ENCODE peak calls at places on chromosomes 1 and 21, in nine cellular contexts. One of them, this sample, is unnamed.

GRCh38 chr1:2306151-2306978 is 78.2 kb downstream of the SKI start:
- DNase-seq in brain microvascular endothelial cell: no peak
- DNase-seq in choroid plexus epithelial cell: no peak
- DNase-seq in cardiac muscle cell: no peak
- DNase-seq in upper lobe of right lung: no peak
- DNase-seq in GM23338: no peak
- DNase-seq in Caco-2: no peak
- DNase-seq in GM13977: no peak
- DNase-seq in glutamatergic neuron: no peak
- DNase-seq in this sample: no peak

GRCh38 chr1:2230781-2231666 is 2.9 kb downstream of the SKI start:
- DNase-seq in GM23338: peak
- DNase-seq in choroid plexus epithelial cell: no peak
- DNase-seq in brain microvascular endothelial cell: no peak
- DNase-seq in Caco-2: no peak
- DNase-seq in glutamatergic neuron: peak
- DNase-seq in upper lobe of right lung: peak
- DNase-seq in GM13977: no peak
- DNase-seq in cardiac muscle cell: no peak
- DNase-seq in this sample: no peak

GRCh38 chr1:155910621-155911121 is 478 bp downstream of the RIT1 start:
- DNase-seq in brain microvascular endothelial cell: peak
- DNase-seq in cardiac muscle cell: peak
- DNase-seq in GM23338: peak
- DNase-seq in GM13977: peak
- DNase-seq in upper lobe of right lung: no peak
- DNase-seq in Caco-2: peak
- DNase-seq in glutamatergic neuron: peak
- DNase-seq in choroid plexus epithelial cell: peak
- DNase-seq in this sample: no peak

GRCh38 chr1:63946866-63947491 is 173.2 kb downstream of the ROR1 start:
- DNase-seq in GM23338: no peak
- DNase-seq in upper lobe of right lung: no peak
- DNase-seq in Caco-2: no peak
- DNase-seq in glutamatergic neuron: no peak
- DNase-seq in brain microvascular endothelial cell: peak
- DNase-seq in choroid plexus epithelial cell: peak
- DNase-seq in GM13977: no peak
- DNase-seq in cardiac muscle cell: no peak
- DNase-seq in this sample: no peak

GRCh38 chr21:45021428-45022347 is 52.7 kb upstream of the ADARB1 start:
- DNase-seq in glutamatergic neuron: no peak
- DNase-seq in GM13977: no peak
- DNase-seq in upper lobe of right lung: no peak
- DNase-seq in cardiac muscle cell: no peak
- DNase-seq in brain microvascular endothelial cell: no peak
- DNase-seq in Caco-2: peak
- DNase-seq in GM23338: no peak
- DNase-seq in choroid plexus epithelial cell: no peak
- DNase-seq in this sample: no peak

GRCh38 chr1:86708923-86709322 is 4.5 kb downstream of the SH3GLB1 start:
- DNase-seq in Caco-2: no peak
- DNase-seq in GM23338: no peak
- DNase-seq in GM13977: no peak
- DNase-seq in choroid plexus epithelial cell: peak
- DNase-seq in brain microvascular endothelial cell: no peak
- DNase-seq in upper lobe of right lung: no peak
- DNase-seq in glutamatergic neuron: no peak
- DNase-seq in cardiac muscle cell: no peak
- DNase-seq in this sample: no peak

GRCh38 chr1:153119491-153119971 is 6.2 kb upstream of the SPRR2F start:
- DNase-seq in Caco-2: no peak
- DNase-seq in upper lobe of right lung: no peak
- DNase-seq in cardiac muscle cell: peak
- DNase-seq in brain microvascular endothelial cell: no peak
- DNase-seq in glutamatergic neuron: no peak
- DNase-seq in GM13977: no peak
- DNase-seq in GM23338: no peak
- DNase-seq in choroid plexus epithelial cell: no peak
- DNase-seq in this sample: no peak

GRCh38 chr1:17553970-17554369 is 14.5 kb downstream of the ARHGEF10L start:
- DNase-seq in brain microvascular endothelial cell: peak
- DNase-seq in choroid plexus epithelial cell: peak
- DNase-seq in Caco-2: peak
- DNase-seq in GM23338: no peak
- DNase-seq in GM13977: no peak
- DNase-seq in glutamatergic neuron: no peak
- DNase-seq in cardiac muscle cell: no peak
- DNase-seq in upper lobe of right lung: no peak
- DNase-seq in this sample: no peak

GRCh38 chr1:147892216-147892615 is 10.4 kb upstream of the GJA8 start:
- DNase-seq in upper lobe of right lung: no peak
- DNase-seq in choroid plexus epithelial cell: peak
- DNase-seq in GM13977: no peak
- DNase-seq in Caco-2: no peak
- DNase-seq in GM23338: peak
- DNase-seq in brain microvascular endothelial cell: no peak
- DNase-seq in cardiac muscle cell: peak
- DNase-seq in glutamatergic neuron: no peak
- DNase-seq in this sample: no peak

GRCh38 chr1:99445486-99445885 is 181.2 kb downstream of the PLPPR4 start:
- DNase-seq in choroid plexus epithelial cell: peak
- DNase-seq in GM13977: no peak
- DNase-seq in GM23338: no peak
- DNase-seq in upper lobe of right lung: no peak
- DNase-seq in cardiac muscle cell: no peak
- DNase-seq in brain microvascular endothelial cell: no peak
- DNase-seq in glutamatergic neuron: no peak
- DNase-seq in Caco-2: no peak
- DNase-seq in this sample: no peak

GRCh38 chr1:3413975-3414710 is 40.3 kb upstream of the ARHGEF16 start:
- DNase-seq in brain microvascular endothelial cell: no peak
- DNase-seq in GM13977: peak
- DNase-seq in cardiac muscle cell: no peak
- DNase-seq in glutamatergic neuron: no peak
- DNase-seq in GM23338: no peak
- DNase-seq in choroid plexus epithelial cell: no peak
- DNase-seq in Caco-2: no peak
- DNase-seq in upper lobe of right lung: no peak
- DNase-seq in this sample: no peak
- TF ChIP-seq CTCF in brain microvascular endothelial cell: peak
- TF ChIP-seq CTCF in GM13977: no peak
- TF ChIP-seq CTCF in cardiac muscle cell: no peak
- TF ChIP-seq CTCF in glutamatergic neuron: peak
- TF ChIP-seq CTCF in GM23338: peak
- TF ChIP-seq CTCF in choroid plexus epithelial cell: no peak
- TF ChIP-seq CTCF in Caco-2: no peak
- TF ChIP-seq CTCF in upper lobe of right lung: no peak
- TF ChIP-seq CTCF in this sample: no peak

DNA sequence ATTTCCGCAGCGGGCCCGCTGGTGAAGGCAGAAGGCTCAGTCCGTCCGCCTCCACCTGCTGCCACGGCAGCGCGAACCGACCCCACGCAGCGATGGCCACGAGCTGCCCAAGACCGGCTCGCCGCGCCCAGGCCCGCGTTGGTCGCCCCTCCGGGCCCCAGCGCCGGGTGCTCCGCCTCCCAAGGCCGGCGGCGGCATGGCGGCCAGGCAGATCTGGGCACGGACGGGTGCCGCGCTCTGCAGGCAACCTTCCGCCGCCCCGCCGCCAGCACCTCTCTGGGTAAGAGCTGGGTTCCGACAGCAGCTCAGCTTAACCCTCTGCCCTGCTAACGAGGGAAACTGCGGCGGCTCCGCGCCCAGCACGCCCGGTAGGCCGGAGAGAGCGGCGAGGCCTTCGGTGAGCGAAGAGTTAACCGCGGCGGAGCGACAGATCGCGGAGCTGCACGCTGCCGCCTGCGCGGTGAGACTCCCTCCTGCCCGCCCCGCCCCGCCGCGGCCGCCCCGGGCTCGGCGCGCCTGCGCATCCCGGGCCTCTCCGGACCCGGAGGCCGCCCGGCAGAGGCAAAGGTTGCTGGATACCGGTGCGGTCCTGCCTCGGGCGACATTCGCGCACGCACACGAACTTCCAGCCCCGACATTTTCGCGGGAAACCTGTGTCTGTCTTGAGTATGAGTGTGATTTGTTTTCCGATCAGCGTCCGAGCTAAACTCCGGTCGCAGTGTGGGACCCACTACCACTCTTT is at the start of gene C1orf53:
- DNase-seq in brain microvascular endothelial cell: peak
- DNase-seq in GM13977: peak
- DNase-seq in upper lobe of right lung: peak
- DNase-seq in glutamatergic neuron: peak
- DNase-seq in choroid plexus epithelial cell: peak
- DNase-seq in cardiac muscle cell: peak
- DNase-seq in Caco-2: peak
- DNase-seq in GM23338: peak
- DNase-seq in this sample: peak
- TF ChIP-seq CTCF in brain microvascular endothelial cell: no peak
- TF ChIP-seq CTCF in GM13977: no peak
- TF ChIP-seq CTCF in upper lobe of right lung: no peak
- TF ChIP-seq CTCF in glutamatergic neuron: no peak
- TF ChIP-seq CTCF in choroid plexus epithelial cell: no peak
- TF ChIP-seq CTCF in cardiac muscle cell: no peak
- TF ChIP-seq CTCF in Caco-2: no peak
- TF ChIP-seq CTCF in GM23338: no peak
- TF ChIP-seq CTCF in this sample: no peak

GRCh38 chr1:175824079-175824478 is 80.7 kb upstream of the TNR start:
- DNase-seq in upper lobe of right lung: no peak
- DNase-seq in glutamatergic neuron: peak
- DNase-seq in choroid plexus epithelial cell: no peak
- DNase-seq in GM23338: peak
- DNase-seq in cardiac muscle cell: peak
- DNase-seq in brain microvascular endothelial cell: no peak
- DNase-seq in Caco-2: no peak
- DNase-seq in GM13977: no peak
- DNase-seq in this sample: no peak
- TF ChIP-seq CTCF in upper lobe of right lung: peak
- TF ChIP-seq CTCF in glutamatergic neuron: peak
- TF ChIP-seq CTCF in choroid plexus epithelial cell: peak
- TF ChIP-seq CTCF in GM23338: peak
- TF ChIP-seq CTCF in cardiac muscle cell: peak
- TF ChIP-seq CTCF in brain microvascular endothelial cell: no peak
- TF ChIP-seq CTCF in Caco-2: no peak
- TF ChIP-seq CTCF in GM13977: peak
- TF ChIP-seq CTCF in this sample: peak

GRCh38 chr1:23369335-23370013 is at the start of gene ZNF436:
- DNase-seq in glutamatergic neuron: peak
- DNase-seq in brain microvascular endothelial cell: peak
- DNase-seq in GM13977: peak
- DNase-seq in upper lobe of right lung: peak
- DNase-seq in choroid plexus epithelial cell: peak
- DNase-seq in cardiac muscle cell: peak
- DNase-seq in Caco-2: peak
- DNase-seq in GM23338: peak
- DNase-seq in this sample: no peak

GRCh38 chr1:23370270-23370743 is 671 bp upstream of the ZNF436 start:
- DNase-seq in upper lobe of right lung: no peak
- DNase-seq in choroid plexus epithelial cell: no peak
- DNase-seq in brain microvascular endothelial cell: no peak
- DNase-seq in GM23338: no peak
- DNase-seq in GM13977: no peak
- DNase-seq in cardiac muscle cell: no peak
- DNase-seq in Caco-2: no peak
- DNase-seq in glutamatergic neuron: no peak
- DNase-seq in this sample: no peak

GRCh38 chr1:23371987-23372386 is 2.4 kb upstream of the ZNF436 start:
- DNase-seq in choroid plexus epithelial cell: no peak
- DNase-seq in cardiac muscle cell: no peak
- DNase-seq in GM23338: peak
- DNase-seq in glutamatergic neuron: peak
- DNase-seq in GM13977: no peak
- DNase-seq in brain microvascular endothelial cell: no peak
- DNase-seq in Caco-2: no peak
- DNase-seq in upper lobe of right lung: no peak
- DNase-seq in this sample: no peak

GRCh38 chr1:23372481-23372880 is 2.8 kb upstream of the ZNF436 start:
- DNase-seq in GM23338: no peak
- DNase-seq in cardiac muscle cell: no peak
- DNase-seq in Caco-2: no peak
- DNase-seq in GM13977: no peak
- DNase-seq in glutamatergic neuron: no peak
- DNase-seq in choroid plexus epithelial cell: no peak
- DNase-seq in brain microvascular endothelial cell: no peak
- DNase-seq in upper lobe of right lung: no peak
- DNase-seq in this sample: no peak

DNA sequence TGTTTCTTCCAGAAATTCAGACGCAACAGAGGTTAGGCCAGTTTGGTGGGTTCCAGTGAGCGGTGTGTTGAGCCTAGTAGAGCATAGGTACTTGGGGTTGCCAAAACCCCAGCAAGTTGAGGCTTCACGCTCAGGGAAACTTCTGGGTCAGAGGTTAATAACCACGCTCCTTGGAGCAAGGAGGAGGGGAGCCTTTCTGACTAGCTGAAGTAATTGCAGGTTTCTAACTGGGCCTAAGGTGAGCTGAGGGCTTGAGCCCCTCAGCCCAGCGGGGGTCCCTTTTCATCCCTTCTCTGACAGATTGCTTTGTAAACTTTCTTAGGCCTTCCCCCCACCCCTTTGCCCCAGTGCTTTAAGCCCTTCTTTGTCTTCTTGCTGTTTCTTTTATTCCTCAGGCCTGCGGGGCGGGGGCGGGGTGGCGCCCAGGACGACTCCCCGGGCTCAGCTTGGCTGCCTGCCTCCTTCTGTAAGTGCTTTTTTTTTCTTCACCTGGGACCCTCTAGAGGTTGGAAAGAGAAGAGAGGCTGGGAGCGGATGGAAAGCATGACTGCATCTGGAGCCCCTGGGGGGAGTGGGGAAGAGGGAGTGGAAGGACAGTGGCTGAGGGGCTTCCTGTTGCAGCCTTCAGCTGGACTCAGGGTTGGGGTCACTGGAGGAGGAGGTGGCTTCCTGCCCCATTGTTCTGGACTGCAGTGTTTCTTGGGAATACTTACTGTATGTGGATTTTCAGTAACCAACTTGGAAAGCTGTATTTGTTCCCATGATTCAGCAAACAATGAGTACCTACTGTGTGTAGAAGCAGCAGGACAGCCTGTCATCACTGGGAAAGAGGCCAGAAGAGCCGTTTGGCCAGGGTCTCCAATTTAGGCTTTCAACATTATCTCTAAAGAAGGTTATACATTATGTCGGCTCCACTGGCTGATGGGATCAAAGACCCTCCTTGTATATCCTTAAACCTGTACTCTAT is 1.4 kb upstream of the ZNF436 start:
- DNase-seq in upper lobe of right lung: no peak
- DNase-seq in brain microvascular endothelial cell: no peak
- DNase-seq in choroid plexus epithelial cell: peak
- DNase-seq in Caco-2: no peak
- DNase-seq in cardiac muscle cell: peak
- DNase-seq in glutamatergic neuron: peak
- DNase-seq in GM23338: peak
- DNase-seq in GM13977: no peak
- DNase-seq in this sample: no peak
- TF ChIP-seq CTCF in upper lobe of right lung: no peak
- TF ChIP-seq CTCF in brain microvascular endothelial cell: peak
- TF ChIP-seq CTCF in choroid plexus epithelial cell: peak
- TF ChIP-seq CTCF in Caco-2: no peak
- TF ChIP-seq CTCF in cardiac muscle cell: no peak
- TF ChIP-seq CTCF in glutamatergic neuron: no peak
- TF ChIP-seq CTCF in GM23338: peak
- TF ChIP-seq CTCF in GM13977: no peak
- TF ChIP-seq CTCF in this sample: peak

GRCh38 chr1:154326546-154327465 is 1.5 kb downstream of the ATP8B2 start:
- DNase-seq in Caco-2: no peak
- DNase-seq in brain microvascular endothelial cell: peak
- DNase-seq in upper lobe of right lung: no peak
- DNase-seq in GM23338: no peak
- DNase-seq in glutamatergic neuron: no peak
- DNase-seq in GM13977: no peak
- DNase-seq in choroid plexus epithelial cell: peak
- DNase-seq in cardiac muscle cell: no peak
- DNase-seq in this sample: no peak
- TF ChIP-seq CTCF in Caco-2: no peak
- TF ChIP-seq CTCF in brain microvascular endothelial cell: no peak
- TF ChIP-seq CTCF in upper lobe of right lung: peak
- TF ChIP-seq CTCF in GM23338: no peak
- TF ChIP-seq CTCF in glutamatergic neuron: peak
- TF ChIP-seq CTCF in GM13977: no peak
- TF ChIP-seq CTCF in choroid plexus epithelial cell: no peak
- TF ChIP-seq CTCF in cardiac muscle cell: no peak
- TF ChIP-seq CTCF in this sample: no peak

This sample was measured in D721Med.